ENCODE peak calls at places on chromosomes 11 and 22, in nine cellular contexts. C, N, B, V, A, F, O, I and L are unnamed samples.

GRCh38 chr22:50469377-50470305 is 5.2 kb downstream of the SBF1 start:
- DNase-seq in N (no peak), A (peak; percentile 56), O (peak; percentile 65), B (peak; percentile 43), V (no peak), F (peak; percentile 100), I (no peak), C (peak; percentile 54), L (no peak)

GRCh38 chr22:32053165-32053755 is 10.2 kb downstream of the SLC5A1 start:
- DNase-seq in O (no peak), F (no peak), C (no peak), N (no peak), V (no peak), I (no peak), B (no peak), A (no peak), L (no peak)

GRCh38 chr11:114296190-114296978 is at the start of gene NNMT:
- DNase-seq in O (peak; percentile 75), N (peak; percentile 91), A (no peak), I (no peak), F (no peak), B (peak; percentile 78), C (peak; percentile 56), V (peak; percentile 69), L (peak; percentile 85)

GRCh38 chr11:119085523-119085878 is 820 bp downstream of the HMBS start:
- DNase-seq in B (no peak), I (no peak), F (no peak), A (no peak), O (peak; percentile 32), C (no peak), V (peak; percentile 22), N (peak; percentile 75), L (no peak)

GRCh38 chr22:31160328-31160978 is 471 bp downstream of the RNF185 start:
- DNase-seq in N (no peak), F (no peak), C (no peak), O (peak; percentile 43), I (no peak), A (peak; percentile 17), V (peak; percentile 33), B (no peak), L (no peak)

GRCh38 chr11:8814209-8814922 is 96.6 kb upstream of the AKIP1 start:
- DNase-seq in C (no peak), N (no peak), B (no peak), I (no peak), A (no peak), V (no peak), F (no peak), O (peak; percentile 56), L (no peak)

GRCh38 chr11:704799-705645 is 1.0 kb upstream of the EPS8L2 start:
- DNase-seq in A (peak; percentile 82), V (no peak), B (peak; percentile 14), F (no peak), C (no peak), I (no peak), O (peak; percentile 75), N (peak; percentile 76), L (peak; percentile 56)

GRCh38 chr11:44727373-44728084 is 767 bp downstream of the TSPAN18 start:
- DNase-seq in B (peak; percentile 43), N (peak; percentile 94), F (peak; percentile 81), O (peak; percentile 91), A (peak; percentile 56), I (peak; percentile 20), C (peak; percentile 92), V (peak; percentile 90), L (peak; percentile 80)

GRCh38 chr11:133530501-133530835 is 1.8 kb downstream of the OPCML start:
- DNase-seq in B (no peak), F (no peak), C (no peak), V (no peak), A (no peak), I (no peak), O (no peak), N (no peak), L (no peak)

GRCh38 chr11:35134403-35135126 is 4.4 kb upstream of the CD44 start:
- DNase-seq in C (no peak), F (no peak), O (no peak), B (no peak), N (no peak), A (no peak), V (no peak), I (no peak), L (no peak)

GRCh38 chr22:28023036-28023435 is 104.0 kb upstream of the PITPNB start:
- DNase-seq in V (peak; percentile 13), I (no peak), A (no peak), B (no peak), N (peak; percentile 62), C (no peak), F (no peak), O (no peak), L (peak; percentile 8)

GRCh38 chr11:44498524-44498923 is 66.9 kb upstream of the CD82 start:
- DNase-seq in F (no peak), I (no peak), O (no peak), C (no peak), N (no peak), V (no peak), B (no peak), A (no peak), L (peak; percentile 76)

GRCh38 chr11:95575517-95575916 is 214.1 kb downstream of the FAM76B start:
- DNase-seq in C (no peak), N (no peak), O (no peak), I (no peak), A (no peak), F (no peak), B (no peak), V (no peak), L (no peak)

GRCh38 chr11:78244546-78245315 is 56.0 kb downstream of the USP35 start:
- DNase-seq in O (no peak), I (no peak), C (no peak), N (no peak), V (no peak), A (no peak), F (no peak), B (no peak), L (no peak)

GRCh38 chr11:74676596-74676995 is 54.6 kb downstream of the CHRDL2 start:
- DNase-seq in A (no peak), I (no peak), V (no peak), B (no peak), F (no peak), C (no peak), O (no peak), N (peak; percentile 71), L (peak; percentile 18)

GRCh38 chr11:606245-606644 is 9.5 kb downstream of the IRF7 start:
- DNase-seq in I (no peak), V (peak; percentile 84), N (no peak), O (no peak), C (peak; percentile 78), A (peak; percentile 56), B (no peak), F (no peak), L (peak; percentile 91)

GRCh38 chr11:429391-429790 is 12.4 kb downstream of the ANO9 start:
- DNase-seq in N (no peak), V (peak; percentile 26), A (no peak), B (no peak), O (no peak), I (no peak), F (peak; percentile 46), C (peak; percentile 6), L (no peak)

GRCh38 chr11:75450826-75451783 is 18.1 kb upstream of the KLHL35 start:
- DNase-seq in C (no peak), N (no peak), V (no peak), I (no peak), F (peak; percentile 54), A (no peak), O (no peak), B (no peak), L (no peak)

GRCh38 chr11:73833067-73833466 is 43.6 kb downstream of the COA4 start:
- DNase-seq in N (no peak), I (no peak), A (no peak), V (no peak), F (no peak), O (no peak), B (no peak), C (no peak), L (no peak)

GRCh38 chr11:60974726-60975125 is 3.2 kb downstream of the CD6 start:
- DNase-seq in I (no peak), C (no peak), O (no peak), N (peak; percentile 42), F (no peak), A (no peak), B (no peak), V (no peak), L (no peak)

GRCh38 chr22:33832558-33833151 is 87.6 kb downstream of the LARGE1 start:
- DNase-seq in V (peak; percentile 84), C (peak; percentile 43), B (peak; percentile 85), O (no peak), F (no peak), I (no peak), A (no peak), N (no peak), L (no peak)

GRCh38 chr11:116879789-116880402 is 42.5 kb upstream of the APOA1 start:
- DNase-seq in N (no peak), F (no peak), O (peak; percentile 80), B (no peak), I (peak; percentile 66), V (no peak), C (no peak), A (peak; percentile 26), L (peak; percentile 33)

GRCh38 chr11:70111269-70112016 is 33.3 kb downstream of the ANO1 start:
- DNase-seq in I (no peak), N (no peak), V (peak; percentile 87), B (peak; percentile 39), F (no peak), C (peak; percentile 80), O (peak; percentile 44), A (peak; percentile 43), L (no peak)

GRCh38 chr22:49152930-49153770 is 674.5 kb downstream of the BRD1 start:
- DNase-seq in F (no peak), A (no peak), I (no peak), C (no peak), O (no peak), B (no peak), N (no peak), V (no peak), L (no peak)
- H3K4me1 ChIP-seq in F (no peaks in the 10 kb centered on the region), A (no peaks in the 10 kb centered on the region), I (no peaks in the 10 kb centered on the region), C (no peaks in the 10 kb centered on the region), O (peaks cover 15% of the 10 kb centered on the region), B (no peaks in the 10 kb centered on the region), N (no peaks in the 10 kb centered on the region), V (no peaks in the 10 kb centered on the region), L (no peaks in the 10 kb centered on the region)

GRCh38 chr22:11066458-11067285 is 4461.3 kb upstream of the OR11H1 start:
- DNase-seq in V (no peak), A (no peak), B (peak; percentile 16), N (peak; percentile 84), C (no peak), O (peak; percentile 26), F (no peak), I (no peak), L (no peak)
- H3K9me3 ChIP-seq in V (no peaks in the 10 kb centered on the region), A (no peaks in the 10 kb centered on the region), B (no peaks in the 10 kb centered on the region), N (peaks cover 1% of the 10 kb centered on the region), C (peaks cover 6% of the 10 kb centered on the region), O (no peaks in the 10 kb centered on the region), F (peaks cover 11% of the 10 kb centered on the region), I (no peaks in the 10 kb centered on the region), L (no peaks in the 10 kb centered on the region)

GRCh38 chr11:129213261-129213660 is 21.1 kb upstream of the ARHGAP32 start:
- DNase-seq in F (no peak), N (no peak), O (no peak), A (no peak), C (no peak), B (no peak), V (no peak), I (no peak), L (no peak)
- H3K4me1 ChIP-seq in F (no peaks in the 10 kb centered on the region), N (no peaks in the 10 kb centered on the region), O (no peaks in the 10 kb centered on the region), A (no peaks in the 10 kb centered on the region), C (no peaks in the 10 kb centered on the region), B (peaks cover 6% of the 10 kb centered on the region), V (no peaks in the 10 kb centered on the region), I (peaks cover 22% of the 10 kb centered on the region), L (no peaks in the 10 kb centered on the region)

GRCh38 chr22:42257386-42257785 is 13.1 kb downstream of the TCF20 start:
- DNase-seq in B (no peak), C (no peak), O (no peak), V (no peak), A (no peak), N (no peak), F (no peak), I (no peak), L (no peak)
- H3K9me3 ChIP-seq in B (no peaks in the 10 kb centered on the region), C (no peaks in the 10 kb centered on the region), O (no peaks in the 10 kb centered on the region), V (no peaks in the 10 kb centered on the region), A (no peaks in the 10 kb centered on the region), N (no peaks in the 10 kb centered on the region), F (no peaks in the 10 kb centered on the region), I (no peaks in the 10 kb centered on the region), L (no peaks in the 10 kb centered on the region)